ENCODE peak calls at places on chromosomes 13 and 19, in four cellular contexts. H is activated naive CD4-positive, alpha-beta T cell treated with anti-CD3 and anti-CD28 coated beads for 36 hours; C is activated CD4-positive, alpha-beta T cell treated with anti-CD3 and anti-CD28 coated beads for 24 hours; J is NCI-H345. W is an unnamed sample.
A peak's percentile ranks its signal among the peaks of the same experiment; 100 is the strongest.

GRCh38 chr13:49952168-49952567 is 16.0 kb upstream of the SPRYD7 start:
- DNase-seq in J (no peak), C (no peak), H (no peak), W (no peak)

GRCh38 chr19:50050406-50051223 is 24.8 kb downstream of the ZNF473 start:
- DNase-seq in H (peak; percentile 76), C (peak; percentile 76), J (peak; percentile 77), W (peak; percentile 70)

GRCh38 chr19:19514881-19515763 is at the start of gene TSSK6:
- DNase-seq in H (no peak), J (no peak), C (no peak), W (no peak)

GRCh38 chr13:26219726-26220125 is 2.4 kb downstream of the RNF6 start:
- DNase-seq in H (no peak), C (no peak), J (no peak), W (no peak)

GRCh38 chr13:99981115-99982020 is at the start of gene ZIC2:
- DNase-seq in H (no peak), C (no peak), J (peak; percentile 90), W (peak; percentile 92)

GRCh38 chr19:32406161-32407003 is 812 bp downstream of the DPY19L3 start:
- DNase-seq in C (no peak), H (no peak), J (no peak), W (peak; percentile 46)

GRCh38 chr13:80704369-80704768 is 363.4 kb upstream of the SPRY2 start:
- DNase-seq in H (no peak), J (no peak), C (no peak), W (no peak)

GRCh38 chr13:51794959-51795358 is 9.0 kb downstream of the DHRS12 start:
- DNase-seq in H (no peak), J (no peak), C (no peak), W (peak; percentile 12)

GRCh38 chr13:44068737-44069136 is 189.0 kb downstream of the LACC1 start:
- DNase-seq in C (no peak), H (no peak), J (no peak), W (no peak)

GRCh38 chr19:49997709-49998108 is 27.5 kb downstream of the VRK3 start:
- DNase-seq in J (no peak), C (no peak), H (peak; percentile 15), W (no peak)

GRCh38 chr13:99366075-99366987 is 59.1 kb upstream of the GPR183 start:
- DNase-seq in H (peak; percentile 28), J (no peak), C (no peak), W (no peak)

W was measured in DMS79 treated with DMSO at 0.1 percent for 48 hours.